ENCODE peak calls at places on chromosomes 7 and 10, in seven cellular contexts. T is stomach, P is IMR-90, I is breast epithelium, R is tibial nerve, C is transverse colon, Q is testis. E is an unnamed sample.

GRCh38 chr7:137915266-137915665 is 68.5 kb upstream of the DGKI start:
- DNase-seq in Q (no peak), R (no peak), P (no peak), C (no peak), T (no peak), I (no peak), E (no peak)

GRCh38 chr7:127447326-127447945 is 54.9 kb upstream of the ZNF800 start:
- DNase-seq in R (no peak), Q (peak; percentile 61), I (no peak), P (peak; percentile 60), C (peak; percentile 38), T (no peak), E (peak; percentile 74)

GRCh38 chr10:51321968-51322367 is 247.7 kb downstream of the PRKG1 start:
- DNase-seq in C (no peak), Q (no peak), R (no peak), I (no peak), T (no peak), P (peak; percentile 57), E (no peak)

GRCh38 chr7:138608292-138608691 is 92.9 kb downstream of the SVOPL start:
- DNase-seq in R (no peak), C (no peak), P (peak; percentile 44), Q (no peak), T (no peak), I (no peak), E (no peak)

GRCh38 chr10:77631241-77631640 is 6.4 kb downstream of the KCNMA1 start:
- DNase-seq in Q (no peak), I (peak; percentile 43), R (no peak), C (no peak), T (no peak), P (no peak), E (no peak)

GRCh38 chr10:33414841-33415240 is 80.4 kb upstream of the NRP1 start:
- DNase-seq in P (peak; percentile 4), Q (no peak), T (no peak), R (no peak), I (no peak), C (no peak), E (no peak)

GRCh38 chr7:45145881-45146280 is 11.7 kb upstream of the RAMP3 start:
- DNase-seq in P (no peak), R (no peak), Q (no peak), I (no peak), C (no peak), T (no peak), E (no peak)

GRCh38 chr10:110512461-110513187 is 14.9 kb downstream of the DUSP5 start:
- DNase-seq in Q (no peak), C (no peak), T (no peak), I (no peak), R (no peak), P (peak; percentile 94), E (peak; percentile 59)

GRCh38 chr7:47427046-47427643 is 154.8 kb downstream of the TNS3 start:
- DNase-seq in Q (no peak), C (no peak), P (no peak), R (no peak), T (no peak), I (no peak), E (no peak)

GRCh38 chr10:71040326-71040725 is 152.0 kb upstream of the PCBD1 start:
- DNase-seq in T (no peak), Q (no peak), P (no peak), R (no peak), I (no peak), C (no peak), E (no peak)

GRCh38 chr10:72080042-72081035 is 8.0 kb downstream of the SPOCK2 start:
- DNase-seq in P (no peak), R (no peak), I (peak; percentile 45), C (no peak), Q (no peak), T (no peak), E (no peak)

GRCh38 chr10:122475130-122475529 is 13.8 kb downstream of the HTRA1 start:
- DNase-seq in C (no peak), T (no peak), R (no peak), I (no peak), Q (peak; percentile 67), P (no peak), E (no peak)

GRCh38 chr7:27154901-27155815 is 1.3 kb downstream of the HOXA7 start:
- DNase-seq in Q (peak; percentile 10), T (peak; percentile 24), C (peak; percentile 53), P (no peak), R (no peak), I (peak; percentile 47), E (no peak)

GRCh38 chr7:596819-597182 is 77.2 kb upstream of the PDGFA start:
- DNase-seq in R (no peak), C (no peak), T (no peak), I (no peak), Q (no peak), P (no peak), E (no peak)

GRCh38 chr7:91083855-91084644 is 180.2 kb upstream of the FZD1 start:
- DNase-seq in Q (peak; percentile 38), P (no peak), R (no peak), T (peak; percentile 27), C (peak; percentile 8), I (no peak), E (no peak)

GRCh38 chr7:127907638-127908040 is 123.6 kb downstream of the LRRC4 start:
- DNase-seq in I (no peak), P (peak; percentile 93), Q (no peak), R (no peak), T (no peak), C (no peak), E (no peak)

GRCh38 chr7:102432476-102433318 is 678 bp upstream of the ORAI2 start:
- DNase-seq in P (no peak), T (no peak), Q (no peak), I (no peak), R (no peak), C (peak; percentile 50), E (no peak)

GRCh38 chr10:43685744-43686143 is 37.1 kb upstream of the ZNF32 start:
- DNase-seq in I (no peak), P (no peak), R (no peak), T (peak; percentile 45), C (no peak), Q (no peak), E (no peak)

GRCh38 chr10:43684198-43684559 is 35.5 kb upstream of the ZNF32 start:
- DNase-seq in P (no peak), T (no peak), I (no peak), R (no peak), C (no peak), Q (no peak), E (no peak)

GRCh38 chr10:43688348-43688892 is 39.7 kb upstream of the ZNF32 start:
- DNase-seq in Q (no peak), C (no peak), T (no peak), R (no peak), P (no peak), I (no peak), E (no peak)

GRCh38 chr10:43687373-43687772 is 38.7 kb upstream of the ZNF32 start:
- DNase-seq in Q (no peak), I (no peak), P (no peak), C (no peak), R (no peak), T (no peak), E (no peak)

GRCh38 chr10:43686414-43686813 is 37.7 kb upstream of the ZNF32 start:
- DNase-seq in R (no peak), P (no peak), T (no peak), I (no peak), C (no peak), Q (no peak), E (no peak)
- H3K4me1 ChIP-seq in R (peaks cover 18% of the 10 kb centered on the region), P (no peaks in the 10 kb centered on the region), T (peaks cover 9% of the 10 kb centered on the region), I (no peaks in the 10 kb centered on the region), C (peaks cover 8% of the 10 kb centered on the region), Q (peaks cover 7% of the 10 kb centered on the region), E (no peaks in the 10 kb centered on the region)

GRCh38 chr7:142908921-142909870 is 23.7 kb upstream of the TRPV6 start:
- DNase-seq in T (peak; percentile 35), P (no peak), Q (peak; percentile 43), I (no peak), C (no peak), R (no peak), E (peak; percentile 70)
- TF ChIP-seq POLR2A in T (no peak), P (no peak), Q (no peak), I (no peak), C (no peak), R (no peak), E (no peak)

GRCh38 chr10:46077616-46078268 is 31.7 kb upstream of the MSMB start:
- DNase-seq in I (no peak), C (no peak), P (no peak), T (no peak), R (no peak), Q (no peak), E (no peak)

GRCh38 chr10:46073564-46073963 is 27.5 kb upstream of the MSMB start:
- DNase-seq in P (no peak), C (no peak), R (no peak), I (no peak), Q (no peak), T (no peak), E (no peak)

GRCh38 chr10:46074547-46074946 is 28.5 kb upstream of the MSMB start:
- DNase-seq in P (no peak), Q (no peak), I (no peak), R (no peak), T (no peak), C (no peak), E (no peak)

GRCh38 chr10:46077141-46077554 is 31.1 kb upstream of the MSMB start:
- DNase-seq in C (no peak), R (no peak), I (no peak), T (no peak), P (peak; percentile 12), Q (no peak), E (no peak)

DNA sequence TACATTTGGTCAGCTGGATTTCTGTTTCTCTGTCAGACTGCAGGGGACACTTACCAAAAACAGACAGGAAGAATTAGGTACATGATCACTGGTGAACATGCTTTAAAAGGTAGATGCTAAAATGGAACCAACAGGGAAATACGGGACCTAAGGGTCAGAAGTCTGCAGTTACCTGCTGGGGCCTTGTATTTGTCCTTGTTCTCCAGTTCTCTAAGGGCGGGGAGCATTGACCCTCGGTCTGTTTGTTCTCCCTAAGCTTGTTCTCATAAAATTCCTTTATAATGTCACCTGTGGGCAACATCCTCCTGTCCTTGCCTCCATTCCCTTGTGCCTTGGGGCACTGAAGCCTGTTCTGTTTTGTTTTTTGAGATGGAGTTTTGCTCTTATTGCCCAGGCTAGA is 29.8 kb upstream of the MSMB start:
- DNase-seq in T (no peak), P (no peak), Q (no peak), R (no peak), C (no peak), I (no peak), E (no peak)
- H3K4me1 ChIP-seq in T (no peaks in the 10 kb centered on the region), P (peaks cover 2% of the 10 kb centered on the region), Q (no peaks in the 10 kb centered on the region), R (peaks cover 4% of the 10 kb centered on the region), C (no peaks in the 10 kb centered on the region), I (no peaks in the 10 kb centered on the region), E (no peaks in the 10 kb centered on the region)

DNA sequence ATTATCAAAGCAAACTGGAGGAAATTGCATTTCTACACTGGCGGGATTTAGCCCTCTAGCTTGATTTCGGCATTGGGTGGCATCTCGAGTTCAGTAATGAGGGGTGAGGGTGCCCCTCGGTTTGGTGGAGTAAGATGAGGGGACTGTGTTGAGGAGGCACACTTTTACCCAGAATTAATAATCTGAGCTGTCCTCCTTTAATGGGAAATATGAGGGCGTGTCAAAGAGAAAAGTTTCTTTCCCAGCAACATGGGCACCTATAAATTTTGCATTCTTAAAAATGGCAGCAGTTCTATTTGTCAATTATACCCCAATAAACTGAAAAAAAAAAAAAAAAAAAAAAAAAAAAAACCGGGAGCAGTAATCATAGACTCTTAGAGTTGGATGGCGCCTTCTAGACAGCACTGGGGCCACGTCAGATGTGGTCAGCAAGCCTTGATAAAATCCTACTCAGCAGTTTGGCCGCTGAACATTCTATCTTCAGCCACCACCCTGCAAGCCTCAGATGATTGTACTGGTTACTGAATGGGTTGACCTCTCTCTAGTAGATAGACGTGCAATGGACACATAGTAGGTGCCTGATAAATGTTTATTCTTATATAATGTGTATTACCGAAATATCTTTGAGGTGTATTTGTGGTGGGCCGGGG is 931 bp downstream of the PAPSS2 start:
- DNase-seq in C (peak; percentile 58), T (peak; percentile 40), I (no peak), R (no peak), Q (peak; percentile 70), P (peak; percentile 79), E (peak; percentile 41)
- TF ChIP-seq POLR2A in C (no peak), T (no peak), I (no peak), R (no peak), Q (no peak), P (no peak), E (no peak)

E was measured in A549.